ENCODE peak calls at places on chromosomes 5 and 9, in five cellular contexts. I, N, L, X and B are unnamed samples.

GRCh38 chr5:59838067-59838466 is 55.5 kb downstream of the PDE4D start:
- DNase-seq in I (no peak), N (no peak), L (no peak), X (no peak), B (no peak)

GRCh38 chr5:88722546-88722945 is 160.4 kb downstream of the MEF2C start:
- DNase-seq in I (no peak), N (no peak), L (no peak), X (no peak), B (no peak)

GRCh38 chr5:6465831-6466790 is 17.5 kb downstream of the UBE2QL1 start:
- DNase-seq in I (no peak), N (no peak), L (no peak), X (no peak), B (peak; percentile 76)

GRCh38 chr5:77367733-77368132 is 124.4 kb downstream of the WDR41 start:
- DNase-seq in I (no peak), N (no peak), L (no peak), X (peak; percentile 36), B (no peak)

GRCh38 chr9:121857941-121858340 is 206.5 kb downstream of the DAB2IP start:
- DNase-seq in I (no peak), N (no peak), L (no peak), X (no peak), B (no peak)

GRCh38 chr5:118698774-118699173 is 289.6 kb downstream of the DTWD2 start:
- DNase-seq in I (no peak), N (no peak), L (no peak), X (no peak), B (no peak)

GRCh38 chr5:143161893-143162520 is 241.5 kb downstream of the NR3C1 start:
- DNase-seq in I (no peak), N (no peak), L (peak; percentile 88), X (peak; percentile 89), B (peak; percentile 93)

GRCh38 chr5:78360674-78361225 is 333 bp downstream of the SCAMP1 start:
- DNase-seq in I (peak; percentile 66), N (peak; percentile 55), L (peak; percentile 79), X (no peak), B (peak; percentile 32)

GRCh38 chr5:107456281-107456715 is 214.4 kb downstream of the EFNA5 start:
- DNase-seq in I (no peak), N (peak; percentile 39), L (no peak), X (peak; percentile 31), B (no peak)

GRCh38 chr5:45521067-45521466 is 175.1 kb downstream of the HCN1 start:
- DNase-seq in I (peak; percentile 61), N (no peak), L (no peak), X (peak; percentile 1), B (no peak)

GRCh38 chr5:138649316-138649720 is 74.1 kb upstream of the HSPA9 start:
- DNase-seq in I (no peak), N (no peak), L (no peak), X (no peak), B (no peak)

GRCh38 chr5:176861276-176861675 is 37.9 kb downstream of the HK3 start:
- DNase-seq in I (no peak), N (no peak), L (no peak), X (no peak), B (no peak)

GRCh38 chr5:146836226-146836842 is 42.2 kb downstream of the PPP2R2B start:
- DNase-seq in I (no peak), N (no peak), L (no peak), X (no peak), B (no peak)

GRCh38 chr5:53902524-53902923 is 342.1 kb downstream of the NDUFS4 start:
- DNase-seq in I (no peak), N (no peak), L (no peak), X (no peak), B (no peak)

GRCh38 chr5:179265529-179266290 is 79.6 kb downstream of the ADAMTS2 start:
- DNase-seq in I (peak; percentile 64), N (peak; percentile 28), L (peak; percentile 96), X (peak; percentile 99), B (peak; percentile 87)

GRCh38 chr9:13100914-13101572 is 178.4 kb downstream of the MPDZ start:
- DNase-seq in I (no peak), N (no peak), L (no peak), X (no peak), B (no peak)

GRCh38 chr5:140112685-140113179 is 1.2 kb upstream of the PURA start:
- DNase-seq in I (no peak), N (no peak), L (no peak), X (peak; percentile 34), B (no peak)

GRCh38 chr9:117703538-117703937 is 665 bp upstream of the TLR4 start:
- DNase-seq in I (no peak), N (no peak), L (no peak), X (no peak), B (peak; percentile 34)

GRCh38 chr9:124258765-124259272 is 1.1 kb downstream of the NEK6 start:
- DNase-seq in I (no peak), N (no peak), L (no peak), X (no peak), B (no peak)

GRCh38 chr9:4804531-4805016 is 11.8 kb downstream of the RCL1 start:
- DNase-seq in I (no peak), N (no peak), L (no peak), X (no peak), B (no peak)

GRCh38 chr5:87243161-87243877 is 24.4 kb upstream of the RASA1 start:
- DNase-seq in I (no peak), N (no peak), L (no peak), X (peak; percentile 88), B (no peak)

GRCh38 chr5:33781286-33781685 is 110.5 kb downstream of the ADAMTS12 start:
- DNase-seq in I (no peak), N (no peak), L (no peak), X (peak; percentile 89), B (no peak)

GRCh38 chr5:136210259-136210658 is 17.3 kb upstream of the SMIM32 start:
- DNase-seq in I (no peak), N (no peak), L (no peak), X (no peak), B (no peak)

DNA sequence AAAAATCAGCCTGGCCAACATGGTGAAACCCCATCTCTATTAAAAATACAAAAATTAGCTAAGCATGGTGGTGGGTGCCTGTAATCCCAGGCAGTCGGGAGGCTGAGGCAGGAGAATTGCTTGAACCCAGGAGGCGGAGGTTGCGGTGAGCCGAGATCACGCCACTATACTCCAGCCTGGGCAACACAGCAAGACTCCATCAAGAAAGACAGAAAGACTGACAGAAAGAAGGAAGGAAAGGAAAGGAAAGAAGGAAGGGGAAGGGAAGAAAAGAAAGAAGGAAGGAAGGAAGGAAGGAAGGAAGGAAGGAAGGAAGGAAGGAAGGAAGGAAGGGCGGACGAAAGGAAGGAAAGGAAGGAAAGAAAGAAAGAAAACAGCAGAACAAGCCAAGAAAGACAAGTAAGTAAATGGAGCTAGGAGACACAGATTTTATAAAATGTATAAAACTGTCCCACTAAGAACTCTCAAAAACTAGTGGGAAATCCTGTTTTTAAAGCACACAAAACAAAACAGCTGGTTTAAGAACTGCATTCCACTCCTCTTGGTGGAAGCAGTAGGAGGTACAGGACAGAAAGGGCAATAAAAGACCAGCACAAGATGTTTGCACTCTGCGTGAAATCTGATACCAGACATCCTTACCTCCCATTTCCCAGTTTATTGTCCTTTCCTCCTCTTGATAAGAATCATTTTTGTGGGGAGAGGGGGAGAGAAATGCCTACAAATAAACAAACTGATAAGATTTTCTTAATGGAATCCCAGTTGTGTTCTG is 46.7 kb downstream of the MYO10 start:
- DNase-seq in I (no peak), N (peak; percentile 32), L (no peak), X (peak; percentile 88), B (no peak)
- TF ChIP-seq POLR2A in I (no peak), N (no peak), L (no peak), X (no peak), B (no peak)

DNA sequence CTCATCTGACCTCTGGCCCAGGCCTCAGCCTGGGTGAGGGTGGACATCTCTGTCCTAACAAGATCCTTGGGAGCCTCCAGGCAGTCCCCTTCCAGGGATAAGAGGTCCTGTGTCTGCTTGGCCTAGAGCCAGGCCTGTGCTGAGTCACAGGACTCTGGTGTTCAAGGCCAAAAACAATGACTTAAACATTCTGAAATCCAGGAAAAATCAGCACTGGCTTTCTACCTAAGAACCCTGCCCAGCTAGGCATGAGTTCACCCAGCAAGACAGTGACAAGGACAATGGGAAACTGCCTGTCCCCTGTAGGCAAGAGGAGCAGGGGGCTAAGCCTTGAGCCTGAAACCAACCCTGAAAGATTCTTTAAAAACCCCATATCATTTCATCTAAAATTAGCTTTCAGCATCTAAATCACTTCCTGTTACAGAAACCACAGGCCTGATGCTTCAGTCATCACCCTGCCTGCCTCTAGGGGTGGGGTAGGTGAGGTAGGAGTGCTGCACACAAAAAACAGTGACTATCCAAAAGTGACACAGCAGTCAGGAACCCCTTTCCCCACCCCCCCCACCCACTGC is 29.9 kb downstream of the CSF2 start:
- DNase-seq in I (peak; percentile 90), N (no peak), L (no peak), X (peak; percentile 96), B (peak; percentile 91)
- H3K4me3 ChIP-seq in I (no peak overlapping the region), N (no peak overlapping the region), L (no peak overlapping the region), X (no peak overlapping the region), B (no peak overlapping the region)

DNA sequence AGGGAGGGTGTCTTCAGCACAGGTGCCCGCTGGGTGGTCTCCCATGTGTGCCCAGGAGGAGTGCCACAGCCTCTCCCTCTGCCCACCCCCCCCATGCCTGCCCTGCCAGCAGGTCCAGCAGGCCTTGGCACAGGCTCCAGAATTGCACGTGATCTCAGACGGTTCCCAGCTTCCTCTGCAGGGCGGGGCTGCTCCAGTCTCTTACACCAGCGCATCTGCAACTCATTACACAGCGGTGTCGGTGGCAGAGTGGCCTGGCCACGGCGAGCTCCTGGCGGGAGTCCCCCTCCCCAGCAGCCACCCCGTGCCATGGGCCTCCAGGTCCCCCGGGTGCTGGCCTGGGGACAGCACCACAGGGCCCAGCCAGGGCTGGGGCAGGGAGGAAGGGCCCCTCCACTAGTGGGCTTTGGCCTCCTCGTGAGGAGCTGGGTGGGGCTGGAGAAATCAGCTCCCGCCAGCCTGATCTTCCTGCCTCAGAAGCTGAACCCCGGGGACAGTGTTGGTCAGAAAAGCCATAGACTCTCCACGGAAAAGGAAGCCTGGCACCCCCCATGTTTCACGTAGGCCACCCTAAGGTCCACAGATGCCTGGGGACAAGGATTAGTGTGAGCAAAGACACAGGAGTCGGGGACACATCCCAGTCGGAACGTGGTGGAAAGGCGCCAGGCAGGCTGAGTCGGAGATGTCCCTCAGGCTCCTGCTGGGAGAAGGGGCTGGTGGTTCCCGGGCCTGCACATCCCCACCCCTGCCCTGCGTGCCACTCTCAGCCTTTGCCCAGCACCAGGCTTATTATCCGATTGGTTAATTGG is 40.2 kb downstream of the RXRA start:
- DNase-seq in I (peak; percentile 93), N (peak; percentile 96), L (peak; percentile 96), X (peak; percentile 83), B (peak; percentile 94)
- TF ChIP-seq CTCF in I (no peak), N (no peak), L (no peak), X (no peak), B (no peak)

GRCh38 chr9:71144495-71144894 is 23.1 kb upstream of the TRPM3 start:
- DNase-seq in I (no peak), N (no peak), L (no peak), X (no peak), B (no peak)

GRCh38 chr9:71146511-71146910 is 25.1 kb upstream of the TRPM3 start:
- DNase-seq in I (no peak), N (no peak), L (no peak), X (no peak), B (no peak)

GRCh38 chr9:71147368-71147767 is 25.9 kb upstream of the TRPM3 start:
- DNase-seq in I (no peak), N (no peak), L (no peak), X (no peak), B (no peak)

DNA sequence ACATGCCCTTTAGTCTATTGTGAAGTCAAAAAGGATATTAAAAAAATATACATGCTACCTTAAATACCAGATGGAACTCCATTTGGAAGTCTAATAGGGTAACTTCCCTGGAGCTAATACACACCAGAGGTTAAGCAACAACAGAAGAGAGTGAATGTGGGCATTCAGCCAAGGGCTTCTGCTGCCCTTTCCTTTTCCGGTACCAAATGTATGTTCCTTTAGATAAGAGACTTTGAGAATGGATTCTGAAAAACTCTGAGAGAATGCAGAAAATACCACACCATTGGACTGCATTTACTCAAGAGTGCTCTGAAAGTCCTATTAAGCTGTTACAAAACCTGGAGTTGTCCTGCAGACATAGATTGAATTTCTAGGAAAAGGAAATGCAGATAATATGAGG is 23.8 kb upstream of the TRPM3 start:
- DNase-seq in I (peak; percentile 25), N (no peak), L (no peak), X (no peak), B (no peak)
- TF ChIP-seq POLR2A in I (no peak), N (no peak), L (no peak), X (no peak), B (no peak)